ENCODE peak calls at places on chromosomes 2 and 18, in five cellular contexts. A, F, S, I and W are unnamed samples.

GRCh38 chr2:174336403-174337336 is 1.9 kb downstream of the SP9 start:
- ATAC-seq in S (peak), I (peak), F (peak), A (peak), W (no peak)

GRCh38 chr18:58183226-58183625 is 139.2 kb downstream of the NEDD4L start:
- ATAC-seq in A (no peak), I (no peak), S (no peak), F (no peak), W (no peak)

GRCh38 chr2:55936351-55936750 is 12.8 kb upstream of the EFEMP1 start:
- ATAC-seq in S (no peak), I (no peak), F (no peak), A (no peak), W (no peak)

GRCh38 chr2:6444529-6444928 is 421.2 kb downstream of the CMPK2 start:
- ATAC-seq in S (no peak), I (no peak), A (no peak), F (no peak), W (no peak)

GRCh38 chr2:529425-529824 is 147.8 kb downstream of the TMEM18 start:
- ATAC-seq in I (no peak), A (no peak), S (no peak), F (peak), W (no peak)

GRCh38 chr2:171878481-171878993 is 15.5 kb downstream of the SLC25A12 start:
- ATAC-seq in I (peak), S (peak), A (no peak), F (no peak), W (peak)

GRCh38 chr2:112342067-112342466 is 66.7 kb downstream of the ZC3H6 start:
- ATAC-seq in A (no peak), S (no peak), F (no peak), I (no peak), W (no peak)

GRCh38 chr2:61327173-61327572 is 143.7 kb downstream of the USP34 start:
- ATAC-seq in S (no peak), F (no peak), A (no peak), I (no peak), W (no peak)

GRCh38 chr2:143481231-143481613 is 352.0 kb downstream of the ARHGAP15 start:
- ATAC-seq in F (no peak), A (no peak), S (peak), I (peak), W (peak)

GRCh38 chr2:62669180-62669579 is 36.3 kb upstream of the EHBP1 start:
- ATAC-seq in I (no peak), F (no peak), A (no peak), S (no peak), W (no peak)

GRCh38 chr2:109521751-109522374 is 91.9 kb downstream of the SEPTIN10 start:
- ATAC-seq in I (no peak), A (no peak), S (no peak), F (no peak), W (no peak)

GRCh38 chr2:42030829-42031228 is 17.0 kb upstream of the PKDCC start:
- ATAC-seq in I (no peak), S (no peak), A (no peak), F (no peak), W (no peak)

GRCh38 chr18:71398530-71398929 is 1109.7 kb downstream of the SOCS6 start:
- ATAC-seq in F (no peak), S (no peak), I (no peak), A (no peak), W (no peak)

GRCh38 chr2:217102941-217103340 is 243.1 kb upstream of the TNP1 start:
- ATAC-seq in I (no peak), F (no peak), S (no peak), A (no peak), W (no peak)

GRCh38 chr18:48797841-48798255 is 152.9 kb downstream of the SMAD7 start:
- ATAC-seq in F (peak), A (no peak), I (peak), S (peak), W (peak)

GRCh38 chr2:181573140-181573736 is 83.7 kb downstream of the CERKL start:
- ATAC-seq in F (no peak), I (no peak), S (no peak), A (no peak), W (no peak)

GRCh38 chr2:226123307-226123706 is 676.3 kb downstream of the IRS1 start:
- ATAC-seq in S (no peak), F (no peak), I (no peak), A (no peak), W (no peak)

GRCh38 chr2:149422337-149422990 is 92.1 kb downstream of the LYPD6 start:
- ATAC-seq in A (no peak), I (no peak), F (no peak), S (no peak), W (no peak)

GRCh38 chr2:181241366-181241765 is 215.8 kb upstream of the ITGA4 start:
- ATAC-seq in F (no peak), S (no peak), I (no peak), A (no peak), W (no peak)

DNA sequence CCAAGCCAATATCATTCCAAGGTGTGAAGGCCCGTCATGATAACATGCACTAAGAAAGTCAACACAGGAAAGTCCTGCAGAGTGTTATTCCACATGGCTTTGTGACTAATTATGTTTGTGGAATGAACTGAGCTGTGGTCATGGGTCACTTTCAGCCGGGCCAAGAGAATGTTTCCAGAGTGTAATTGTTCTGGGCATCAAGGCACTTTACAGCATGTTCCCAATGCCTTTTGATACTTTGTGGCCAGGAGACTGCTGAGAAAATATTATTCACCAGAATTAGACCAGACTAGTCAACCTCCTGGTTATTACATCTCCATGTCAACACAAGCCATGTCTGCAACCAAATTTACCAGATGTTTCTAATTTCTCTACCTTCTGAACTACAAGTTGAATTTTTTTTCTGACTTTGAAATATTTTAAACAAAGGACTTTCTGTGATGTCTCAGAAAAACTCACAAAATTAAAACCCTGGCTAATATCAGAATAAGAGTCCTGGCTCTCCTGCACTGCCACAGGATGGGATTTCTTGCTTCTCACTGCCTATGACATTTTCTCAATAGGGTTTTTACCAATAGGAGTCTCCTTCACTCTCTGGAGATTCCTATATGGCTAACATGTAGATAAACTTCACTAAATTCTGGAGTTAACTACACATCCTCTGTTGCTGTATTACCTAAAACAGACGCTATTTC is 90.6 kb upstream of the WDR75 start:
- ATAC-seq in S (peak), F (no peak), A (no peak), I (peak), W (peak)
- H3K27ac ChIP-seq in S (no peak), F (no peak), A (peak), I (peak), W (peak)

GRCh38 chr18:13353424-13353823 is 134.9 kb downstream of the LDLRAD4 start:
- ATAC-seq in S (peak), I (peak), F (peak), A (no peak), W (no peak)
- H3K27ac ChIP-seq in S (no peak), I (peak), F (no peak), A (no peak), W (no peak)

GRCh38 chr2:120177973-120178372 is 45.2 kb downstream of the TMEM185B start:
- ATAC-seq in S (no peak), F (no peak), I (no peak), A (no peak), W (no peak)
- H3K27ac ChIP-seq in S (no peak), F (peak), I (no peak), A (no peak), W (no peak)

GRCh38 chr18:45403341-45404049 is 211.8 kb upstream of the SLC14A2 start:
- ATAC-seq in F (no peak), A (no peak), I (no peak), S (no peak), W (no peak)
- H3K27ac ChIP-seq in F (no peak), A (no peak), I (no peak), S (no peak), W (no peak)

GRCh38 chr2:179344280-179344961 is 79.8 kb upstream of the SESTD1 start:
- ATAC-seq in I (peak), S (peak), F (no peak), A (peak), W (peak)
- H3K27ac ChIP-seq in I (peak), S (peak), F (no peak), A (peak), W (peak)